ENCODE peak calls at places on chromosomes 11 and 22, in five cellular contexts. N is GM06990, E is RKO, M is GM19239, R is HTR-8/SVneo. S is an unnamed sample.

GRCh38 chr11:5891216-5891800 is 1.7 kb upstream of the OR52E5 start:
- DNase-seq in N (no peak), E (peak), M (no peak), R (no peak), S (no peak)

GRCh38 chr11:10407055-10407454 is 48.0 kb upstream of the AMPD3 start:
- DNase-seq in N (no peak), E (peak), M (no peak), R (peak), S (no peak)

GRCh38 chr11:77046060-77046501 is 11.9 kb downstream of the B3GNT6 start:
- DNase-seq in N (peak), E (no peak), M (peak), R (peak), S (no peak)

GRCh38 chr22:41801886-41802285 is 1.4 kb downstream of the CCDC134 start:
- DNase-seq in N (no peak), E (no peak), M (no peak), R (no peak), S (no peak)

GRCh38 chr22:41036924-41037323 is 55.5 kb upstream of the EP300 start:
- DNase-seq in N (no peak), E (no peak), M (no peak), R (no peak), S (no peak)

GRCh38 chr22:31442768-31443489 is 43.5 kb downstream of the DRG1 start:
- DNase-seq in N (no peak), E (no peak), M (no peak), R (no peak), S (no peak)

GRCh38 chr11:126917531-126918204 is 82.9 kb downstream of the KIRREL3 start:
- DNase-seq in N (peak), E (peak), M (no peak), R (peak), S (no peak)

GRCh38 chr22:37896181-37896592 is 9.9 kb upstream of the MICALL1 start:
- DNase-seq in N (peak), E (no peak), M (peak), R (no peak), S (peak)

GRCh38 chr22:20256562-20257473 is 11.3 kb downstream of the RTN4R start:
- DNase-seq in N (no peak), E (no peak), M (no peak), R (no peak), S (no peak)

GRCh38 chr11:106480581-106481185 is 403.2 kb downstream of the AASDHPPT start:
- DNase-seq in N (no peak), E (no peak), M (no peak), R (no peak), S (no peak)

GRCh38 chr22:43127166-43127908 is 15.9 kb downstream of the MCAT start:
- DNase-seq in N (no peak), E (no peak), M (no peak), R (no peak), S (no peak)

GRCh38 chr11:80146231-80146630 is 705.4 kb upstream of the TENM4 start:
- DNase-seq in N (no peak), E (peak), M (no peak), R (no peak), S (no peak)

GRCh38 chr22:24338701-24339451 is 68.2 kb downstream of the SPECC1L start:
- DNase-seq in N (no peak), E (no peak), M (no peak), R (no peak), S (no peak)

GRCh38 chr11:69167130-69167915 is 11.6 kb downstream of the SMIM38 start:
- DNase-seq in N (no peak), E (no peak), M (no peak), R (no peak), S (no peak)

GRCh38 chr11:31442086-31442485 is 67.3 kb downstream of the IMMP1L start:
- DNase-seq in N (no peak), E (no peak), M (no peak), R (no peak), S (no peak)

GRCh38 chr11:67271548-67272284 is 5.4 kb downstream of the GRK2 start:
- DNase-seq in N (no peak), E (no peak), M (no peak), R (no peak), S (no peak)

S was measured in NK-92 treated with Interleukin-12 subunit alpha and Interleukin-12 subunit beta, amount 100 ng/mL, for 24 hours.